ENCODE peak calls at places on chromosomes 13 and 19, in seven cellular contexts. S is fibroblast of pulmonary artery, Y is BJ, G is cardiac muscle cell, E is fibroblast of the aortic adventitia, C is thoracic aorta, L is tibial nerve. O is an unnamed sample.

GRCh38 chr19:4980838-4981680 is 12.1 kb downstream of the KDM4B start:
- DNase-seq in S (no peak), Y (no peak), G (no peak), E (no peak), C (no peak), L (no peak), O (no peak)

GRCh38 chr13:92345627-92346026 is 881.0 kb upstream of the GPC6 start:
- DNase-seq in S (no peak), Y (no peak), G (no peak), E (no peak), C (no peak), L (no peak), O (no peak)

GRCh38 chr13:98509271-98510155 is 67.4 kb downstream of the STK24 start:
- DNase-seq in S (peak), Y (peak), G (no peak), E (peak), C (peak), L (no peak), O (peak)

GRCh38 chr13:93413972-93414717 is 187.5 kb downstream of the GPC6 start:
- DNase-seq in S (peak), Y (no peak), G (no peak), E (peak), C (no peak), L (no peak), O (peak)

GRCh38 chr19:55809381-55810058 is 22.3 kb downstream of the NLRP11 start:
- DNase-seq in S (peak), Y (no peak), G (no peak), E (peak), C (no peak), L (no peak), O (peak)

GRCh38 chr19:42010245-42011126 is 16.5 kb upstream of the ATP1A3 start:
- DNase-seq in S (peak), Y (no peak), G (no peak), E (peak), C (no peak), L (no peak), O (no peak)

GRCh38 chr19:29934257-29934656 is 7.8 kb upstream of the URI1 start:
- DNase-seq in S (no peak), Y (no peak), G (no peak), E (no peak), C (no peak), L (no peak), O (no peak)

GRCh38 chr19:17216058-17216670 is 1.0 kb downstream of the USE1 start:
- DNase-seq in S (no peak), Y (no peak), G (no peak), E (no peak), C (no peak), L (no peak), O (no peak)

GRCh38 chr19:12705654-12706331 is 9.4 kb upstream of the FBXW9 start:
- DNase-seq in S (no peak), Y (no peak), G (no peak), E (no peak), C (no peak), L (no peak), O (no peak)

GRCh38 chr19:32201661-32202060 is 143.7 kb upstream of the ZNF507 start:
- DNase-seq in S (no peak), Y (no peak), G (no peak), E (no peak), C (no peak), L (no peak), O (no peak)

GRCh38 chr13:49649244-49649962 is 21.1 kb downstream of the ARL11 start:
- DNase-seq in S (peak), Y (no peak), G (peak), E (peak), C (no peak), L (no peak), O (peak)

GRCh38 chr19:33904681-33905080 is 108.0 kb downstream of the KCTD15 start:
- DNase-seq in S (peak), Y (no peak), G (peak), E (no peak), C (no peak), L (no peak), O (no peak)

GRCh38 chr13:21359855-21360254 is 99.2 kb downstream of the ZDHHC20 start:
- DNase-seq in S (no peak), Y (no peak), G (no peak), E (no peak), C (no peak), L (no peak), O (no peak)

GRCh38 chr13:73142091-73142490 is 83.3 kb downstream of the KLF5 start:
- DNase-seq in S (peak), Y (no peak), G (peak), E (peak), C (no peak), L (no peak), O (no peak)

GRCh38 chr13:35855531-35856019 is 275.6 kb downstream of the DCLK1 start:
- DNase-seq in S (peak), Y (no peak), G (no peak), E (no peak), C (no peak), L (no peak), O (peak)

GRCh38 chr13:38868399-38868798 is 122.2 kb downstream of the STOML3 start:
- DNase-seq in S (no peak), Y (no peak), G (no peak), E (no peak), C (no peak), L (no peak), O (no peak)

GRCh38 chr19:9219489-9219888 is at the start of gene OR7D4:
- DNase-seq in S (no peak), Y (no peak), G (no peak), E (no peak), C (no peak), L (no peak), O (no peak)

GRCh38 chr19:51271015-51271600 is 20.2 kb downstream of the SIGLECL1 start:
- DNase-seq in S (no peak), Y (no peak), G (no peak), E (no peak), C (no peak), L (no peak), O (peak)

GRCh38 chr13:30576528-30576927 is 41.2 kb upstream of the USPL1 start:
- DNase-seq in S (peak), Y (no peak), G (peak), E (peak), C (no peak), L (no peak), O (peak)

GRCh38 chr13:30577381-30577780 is 40.3 kb upstream of the USPL1 start:
- DNase-seq in S (peak), Y (peak), G (no peak), E (peak), C (no peak), L (no peak), O (peak)

GRCh38 chr13:30569901-30570576 is 47.7 kb upstream of the USPL1 start:
- DNase-seq in S (peak), Y (peak), G (no peak), E (peak), C (peak), L (no peak), O (peak)

GRCh38 chr13:30567072-30567471 is 50.6 kb upstream of the USPL1 start:
- DNase-seq in S (no peak), Y (no peak), G (no peak), E (no peak), C (no peak), L (no peak), O (no peak)

GRCh38 chr13:30572859-30573275 is 44.9 kb upstream of the USPL1 start:
- DNase-seq in S (peak), Y (no peak), G (peak), E (peak), C (no peak), L (no peak), O (peak)
- TF ChIP-seq CTCF in S (peak), Y (peak), G (peak), E (peak), C (peak), L (peak), O (peak)

DNA sequence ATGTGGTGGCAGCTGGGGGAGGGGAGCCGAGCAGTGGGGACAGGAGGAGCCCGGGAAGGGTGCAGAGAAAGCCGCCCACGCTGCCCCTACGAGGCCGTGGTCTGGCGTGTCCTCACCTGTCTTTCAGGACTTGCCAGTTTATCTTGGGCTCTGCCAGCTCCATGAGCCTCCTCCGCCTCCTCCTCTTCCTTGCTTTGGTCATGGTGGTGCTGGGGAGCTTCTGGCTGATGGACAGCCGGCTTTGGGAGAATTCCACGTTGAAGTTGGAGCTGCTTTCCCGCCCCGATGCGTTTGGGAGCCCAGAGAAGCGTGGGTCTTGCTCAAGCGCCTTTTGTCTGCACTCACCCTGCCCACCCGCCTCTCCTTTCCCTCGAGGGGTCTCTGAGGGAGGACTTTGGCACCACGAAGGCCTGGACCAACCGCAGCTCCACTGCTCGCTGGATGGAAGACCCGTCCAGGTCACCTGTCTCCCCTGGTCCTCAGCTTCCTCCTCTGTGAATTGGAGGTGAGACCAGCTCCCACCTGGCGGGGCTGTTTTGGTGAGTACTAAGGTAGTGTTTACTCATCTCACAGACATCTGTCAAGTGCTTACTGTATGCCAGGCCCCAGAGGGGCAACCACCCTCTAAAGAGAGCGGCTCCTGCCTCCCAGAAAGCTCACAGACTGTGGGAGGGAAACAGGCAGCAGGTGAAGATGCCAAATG is 29.7 kb upstream of the MIER2 start:
- DNase-seq in S (no peak), Y (no peak), G (no peak), E (no peak), C (no peak), L (no peak), O (no peak)
- H3K4me3 ChIP-seq in S (no peak), Y (no peak), G (no peak), E (no peak), C (no peak), L (no peak), O (no peak)

DNA sequence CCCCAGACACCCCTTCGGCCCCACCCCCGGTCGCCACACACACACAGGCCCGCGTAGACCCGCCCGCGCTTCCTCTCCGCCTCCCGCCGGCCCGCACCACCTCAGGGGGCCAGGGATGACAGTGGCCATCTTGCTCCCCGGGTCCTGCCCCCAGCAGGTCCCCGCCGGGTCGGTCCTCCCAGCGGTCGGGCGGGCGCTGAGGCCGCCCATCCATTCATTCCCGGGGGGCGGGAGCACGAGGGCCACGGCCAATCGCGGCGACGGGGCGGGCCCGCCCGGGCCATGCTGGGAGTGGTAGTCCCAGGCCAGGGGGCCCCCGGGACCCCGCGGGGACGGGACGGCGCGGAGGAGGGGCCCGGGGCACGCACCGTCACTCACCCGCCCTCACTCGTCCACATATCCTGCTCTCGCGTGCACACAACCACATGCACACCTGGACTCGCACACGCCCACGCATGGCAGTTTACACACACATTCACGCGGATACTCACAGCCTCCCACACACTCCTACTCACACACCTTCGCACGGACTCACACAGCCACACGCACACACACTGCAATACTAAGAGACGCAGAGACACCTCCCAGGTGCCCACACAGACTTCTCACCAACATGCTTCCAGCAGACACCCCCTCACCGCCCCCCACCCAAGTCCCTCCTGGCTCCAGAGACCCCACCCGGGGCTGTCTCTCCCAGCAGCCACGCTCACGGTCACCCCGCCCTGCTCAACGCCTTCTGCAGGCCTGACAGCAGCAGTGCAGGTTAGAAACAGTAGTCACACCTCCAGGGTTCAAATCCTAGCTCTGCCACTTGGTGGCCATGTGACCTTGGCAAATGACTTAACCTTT is at the start of gene DPF1:
- DNase-seq in S (peak), Y (no peak), G (peak), E (peak), C (no peak), L (no peak), O (peak)
- TF ChIP-seq CTCF in S (peak), Y (peak), G (peak), E (no peak), C (no peak), L (no peak), O (no peak)

GRCh38 chr19:39499082-39499642 is 415 bp downstream of the DLL3 start:
- DNase-seq in S (no peak), Y (no peak), G (peak), E (no peak), C (no peak), L (no peak), O (no peak)
- H3K4me3 ChIP-seq in S (no peak), Y (no peak), G (peak), E (no peak), C (no peak), L (no peak), O (no peak)

GRCh38 chr19:48556163-48556562 is 4.2 kb downstream of the SULT2B1 start:
- DNase-seq in S (peak), Y (no peak), G (no peak), E (peak), C (no peak), L (no peak), O (peak)

GRCh38 chr19:48556825-48557224 is 4.9 kb downstream of the SULT2B1 start:
- DNase-seq in S (no peak), Y (no peak), G (no peak), E (no peak), C (no peak), L (no peak), O (no peak)

GRCh38 chr19:48561412-48561811 is 9.4 kb downstream of the SULT2B1 start:
- DNase-seq in S (no peak), Y (no peak), G (no peak), E (no peak), C (no peak), L (no peak), O (no peak)

GRCh38 chr19:48558018-48558684 is 6.2 kb downstream of the SULT2B1 start:
- DNase-seq in S (peak), Y (no peak), G (no peak), E (peak), C (no peak), L (no peak), O (peak)

DNA sequence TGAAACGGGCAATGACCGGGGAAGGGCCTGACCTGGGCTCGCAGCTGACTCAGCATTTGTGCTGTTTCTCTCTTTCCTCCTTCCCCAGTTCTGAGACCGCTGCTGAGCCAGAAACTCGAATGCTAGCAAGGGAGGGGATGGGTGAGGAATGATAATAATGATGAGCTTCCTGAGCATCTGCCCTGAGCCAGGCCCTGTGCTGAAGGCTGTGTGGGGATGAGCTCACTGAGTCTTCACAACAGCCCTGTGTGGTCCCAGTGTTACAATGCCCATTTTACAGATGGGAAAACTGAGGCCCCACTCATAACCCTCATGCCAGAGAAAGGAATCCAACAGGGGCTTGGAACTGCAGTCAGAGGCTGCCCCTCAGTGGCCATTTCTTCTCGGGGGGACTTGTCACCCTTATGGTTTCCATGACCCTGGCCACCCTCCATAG is 8.1 kb downstream of the SULT2B1 start:
- DNase-seq in S (no peak), Y (no peak), G (no peak), E (no peak), C (no peak), L (no peak), O (peak)
- TF ChIP-seq CTCF in S (no peak), Y (no peak), G (no peak), E (no peak), C (no peak), L (no peak), O (peak)

DNA sequence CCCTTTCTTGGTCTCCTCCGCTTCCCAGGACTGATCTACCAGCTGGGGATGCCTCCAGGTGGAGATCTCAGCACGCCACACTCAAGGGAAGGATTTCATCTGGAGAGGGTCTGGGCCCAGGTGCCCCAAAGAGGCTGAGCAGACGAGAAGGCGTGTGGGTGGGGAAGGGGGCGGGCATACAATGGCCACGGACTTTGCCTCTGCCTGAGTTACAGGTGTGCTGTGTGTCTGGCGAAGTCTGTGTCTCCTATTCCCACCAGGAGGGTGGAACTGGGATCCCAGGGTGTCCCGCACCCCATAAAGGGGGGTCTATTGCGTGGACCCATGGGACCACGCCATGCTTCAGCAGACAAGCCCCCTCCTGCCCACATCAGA is 3.6 kb downstream of the TLE2 start:
- DNase-seq in S (no peak), Y (no peak), G (no peak), E (no peak), C (no peak), L (no peak), O (no peak)
- H3K4me3 ChIP-seq in S (no peak), Y (no peak), G (no peak), E (no peak), C (no peak), L (no peak), O (no peak)

GRCh38 chr19:49682274-49682673 is 5.2 kb downstream of the PRMT1 start:
- DNase-seq in S (no peak), Y (no peak), G (no peak), E (peak), C (no peak), L (no peak), O (peak)

GRCh38 chr19:49685845-49686332 is 3.5 kb upstream of the ADM5 start:
- DNase-seq in S (no peak), Y (no peak), G (no peak), E (no peak), C (no peak), L (no peak), O (no peak)

GRCh38 chr19:49683814-49684250 is 5.6 kb upstream of the ADM5 start:
- DNase-seq in S (no peak), Y (no peak), G (no peak), E (no peak), C (no peak), L (no peak), O (no peak)

GRCh38 chr19:49684983-49685553 is 4.3 kb upstream of the ADM5 start:
- DNase-seq in S (no peak), Y (no peak), G (no peak), E (no peak), C (no peak), L (no peak), O (no peak)

DNA sequence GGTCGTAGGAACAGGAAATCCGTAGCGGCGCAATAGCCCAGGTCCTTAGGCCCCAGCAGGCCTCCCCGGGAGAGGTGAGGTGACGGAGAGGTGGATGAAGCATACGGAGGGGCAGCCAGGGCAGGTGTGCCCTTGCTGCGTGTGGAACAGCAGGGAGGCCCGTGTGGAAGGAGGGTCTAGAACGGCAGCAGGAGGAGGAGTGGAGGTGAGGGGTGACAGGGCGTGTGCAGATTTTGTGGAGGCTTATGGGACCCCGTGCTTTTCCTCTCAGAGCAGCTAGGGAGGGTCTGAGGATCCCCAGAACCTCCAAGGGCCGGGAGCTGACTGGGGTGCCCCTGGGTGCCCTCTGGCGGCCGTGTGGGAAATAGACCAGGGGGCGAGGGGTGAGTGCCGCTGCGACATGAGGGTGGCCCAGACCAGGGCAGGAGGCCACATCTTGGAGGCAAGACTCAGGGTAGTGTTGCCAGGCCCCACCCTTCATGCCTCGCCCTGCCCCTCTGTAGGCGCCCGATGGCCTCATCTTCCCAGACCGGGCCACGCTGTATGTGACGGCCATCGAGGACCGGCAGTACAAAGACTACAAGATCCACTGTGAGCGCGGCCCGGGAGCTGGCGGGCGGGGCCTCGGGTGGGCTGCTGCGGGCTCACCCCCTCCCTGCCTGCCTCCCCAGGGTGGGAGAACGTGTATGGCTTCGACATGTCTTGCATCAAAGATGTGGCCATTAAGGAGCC is 5.0 kb upstream of the ADM5 start:
- DNase-seq in S (no peak), Y (no peak), G (peak), E (no peak), C (no peak), L (no peak), O (no peak)
- TF ChIP-seq CTCF in S (peak), Y (peak), G (peak), E (peak), C (peak), L (no peak), O (peak)

GRCh38 chr13:75760182-75760981 is 124.3 kb downstream of the LMO7 start:
- DNase-seq in S (no peak), Y (no peak), G (peak), E (no peak), C (no peak), L (no peak), O (peak)

GRCh38 chr13:75762967-75763366 is 126.8 kb downstream of the LMO7 start:
- DNase-seq in S (no peak), Y (no peak), G (no peak), E (no peak), C (no peak), L (no peak), O (no peak)

GRCh38 chr13:75761373-75761772 is 125.2 kb downstream of the LMO7 start:
- DNase-seq in S (peak), Y (no peak), G (no peak), E (peak), C (no peak), L (no peak), O (no peak)

GRCh38 chr13:75763511-75763910 is 127.4 kb downstream of the LMO7 start:
- DNase-seq in S (no peak), Y (no peak), G (no peak), E (no peak), C (no peak), L (no peak), O (no peak)

GRCh38 chr13:75762066-75762937 is 126.2 kb downstream of the LMO7 start:
- DNase-seq in S (no peak), Y (no peak), G (no peak), E (peak), C (no peak), L (no peak), O (peak)
- H3K4me3 ChIP-seq in S (peak), Y (no peak), G (no peak), E (peak), C (peak), L (peak), O (peak)